ENCODE peak calls at places on chromosome 16, in ten cellular contexts. S is NT2/D1; W is NCI-H1436; R is CD8-positive, alpha-beta memory T cell; O is cardiac septum; C is type B pancreatic cell; N is NCI-H69; A is right lobe of liver; U is Right ventricle myocardium superior; I is stimulated activated CD8-positive, alpha-beta memory T cell treated with anti-CD3 and anti-CD28 coated beads, Interleukin-4, amount 100 ng/mL, for 1 hour. J is an unnamed sample.

GRCh38 chr16:66520406-66521194 is 29.3 kb downstream of the TK2 start:
- DNase-seq in S (no peak), W (no peak), R (no peak), O (peak), C (no peak), N (no peak), A (peak), U (peak), I (no peak), J (no peak)

GRCh38 chr16:63005356-63005755 is 969.1 kb upstream of the CDH8 start:
- DNase-seq in S (no peak), W (no peak), R (no peak), O (no peak), C (no peak), N (peak), A (no peak), U (no peak), I (no peak), J (no peak)

GRCh38 chr16:85168732-85169256 is 56.5 kb upstream of the CIBAR2 start:
- DNase-seq in S (no peak), W (peak), R (no peak), O (no peak), C (no peak), N (peak), A (peak), U (peak), I (no peak), J (no peak)

GRCh38 chr16:79707867-79708266 is 107.3 kb upstream of the MAF start:
- DNase-seq in S (no peak), W (no peak), R (no peak), O (peak), C (no peak), N (no peak), A (no peak), U (peak), I (no peak), J (no peak)

GRCh38 chr16:54076006-54076504 is 210.5 kb downstream of the IRX3 start:
- DNase-seq in S (no peak), W (no peak), R (no peak), O (no peak), C (no peak), N (no peak), A (no peak), U (no peak), I (no peak), J (no peak)

GRCh38 chr16:24537474-24538337 is 1.7 kb upstream of the RBBP6 start:
- DNase-seq in S (no peak), W (no peak), R (no peak), O (no peak), C (no peak), N (no peak), A (no peak), U (no peak), I (no peak), J (no peak)

GRCh38 chr16:11319529-11320146 is 25.6 kb upstream of the RMI2 start:
- DNase-seq in S (no peak), W (peak), R (no peak), O (no peak), C (no peak), N (peak), A (no peak), U (no peak), I (no peak), J (no peak)

GRCh38 chr16:17258848-17259713 is 211.7 kb downstream of the XYLT1 start:
- DNase-seq in S (no peak), W (no peak), R (no peak), O (peak), C (no peak), N (no peak), A (no peak), U (no peak), I (no peak), J (no peak)

GRCh38 chr16:55021595-55022475 is 91.2 kb downstream of the IRX5 start:
- DNase-seq in S (no peak), W (no peak), R (no peak), O (no peak), C (no peak), N (peak), A (no peak), U (no peak), I (no peak), J (no peak)

GRCh38 chr16:12178251-12178990 is 201.9 kb downstream of the SNX29 start:
- DNase-seq in S (no peak), W (no peak), R (no peak), O (no peak), C (no peak), N (no peak), A (no peak), U (peak), I (no peak), J (no peak)

GRCh38 chr16:85798901-85799496 is 345 bp downstream of the EMC8 start:
- DNase-seq in S (no peak), W (peak), R (peak), O (no peak), C (no peak), N (peak), A (peak), U (peak), I (no peak), J (no peak)

GRCh38 chr16:23079683-23080221 is 69.5 kb downstream of the USP31 start:
- DNase-seq in S (no peak), W (no peak), R (no peak), O (no peak), C (no peak), N (peak), A (no peak), U (no peak), I (no peak), J (no peak)

GRCh38 chr16:49203361-49203760 is 78.3 kb downstream of the CBLN1 start:
- DNase-seq in S (no peak), W (no peak), R (no peak), O (no peak), C (no peak), N (no peak), A (no peak), U (no peak), I (no peak), J (no peak)

GRCh38 chr16:29848420-29849297 is 14.4 kb downstream of the CDIPT start:
- DNase-seq in S (no peak), W (peak), R (peak), O (peak), C (no peak), N (peak), A (peak), U (peak), I (peak), J (peak)

GRCh38 chr16:72974142-72974769 is 73.7 kb downstream of the ZFHX3 start:
- DNase-seq in S (no peak), W (no peak), R (no peak), O (no peak), C (no peak), N (peak), A (peak), U (no peak), I (no peak), J (no peak)

GRCh38 chr16:66977341-66978113 is 10.9 kb upstream of the CES4A start:
- DNase-seq in S (peak), W (peak), R (peak), O (peak), C (peak), N (peak), A (peak), U (peak), I (peak), J (no peak)

GRCh38 chr16:17431012-17431411 is 39.7 kb downstream of the XYLT1 start:
- DNase-seq in S (no peak), W (no peak), R (no peak), O (no peak), C (no peak), N (no peak), A (no peak), U (no peak), I (no peak), J (no peak)

J was measured in iPS DF 6.9.